ENCODE peak calls at places on chromosomes 2 and 18, in six cellular contexts. One of them, this sample, is unnamed.

GRCh38 chr2:239607795-239608171 is 207.0 kb upstream of the HDAC4 start:
- DNase-seq in tibial artery: no peak
- DNase-seq in cardiac fibroblast: no peak
- DNase-seq in spleen: peak
- DNase-seq in astrocyte: no peak
- DNase-seq in H7: peak
- DNase-seq in this sample: no peak

GRCh38 chr2:127081826-127082633 is 24.9 kb downstream of the BIN1 start:
- DNase-seq in astrocyte: no peak
- DNase-seq in spleen: peak
- DNase-seq in tibial artery: no peak
- DNase-seq in cardiac fibroblast: no peak
- DNase-seq in H7: peak
- DNase-seq in this sample: peak

GRCh38 chr18:61898576-61899205 is 5.9 kb upstream of the RNF152 start:
- DNase-seq in cardiac fibroblast: no peak
- DNase-seq in astrocyte: no peak
- DNase-seq in spleen: no peak
- DNase-seq in tibial artery: no peak
- DNase-seq in H7: peak
- DNase-seq in this sample: no peak

GRCh38 chr2:1590611-1591460 is 153.5 kb downstream of the PXDN start:
- DNase-seq in tibial artery: no peak
- DNase-seq in cardiac fibroblast: peak
- DNase-seq in astrocyte: no peak
- DNase-seq in H7: peak
- DNase-seq in spleen: no peak
- DNase-seq in this sample: no peak

GRCh38 chr2:23588788-23589187 is 203.8 kb downstream of the KLHL29 start:
- DNase-seq in H7: peak
- DNase-seq in tibial artery: no peak
- DNase-seq in spleen: peak
- DNase-seq in cardiac fibroblast: no peak
- DNase-seq in astrocyte: no peak
- DNase-seq in this sample: no peak

GRCh38 chr2:126653102-126653501 is 2.9 kb upstream of the GYPC start:
- DNase-seq in H7: no peak
- DNase-seq in tibial artery: no peak
- DNase-seq in cardiac fibroblast: no peak
- DNase-seq in astrocyte: no peak
- DNase-seq in spleen: no peak
- DNase-seq in this sample: no peak

GRCh38 chr2:8544168-8544785 is 137.6 kb upstream of the ID2 start:
- DNase-seq in H7: no peak
- DNase-seq in spleen: no peak
- DNase-seq in astrocyte: no peak
- DNase-seq in tibial artery: no peak
- DNase-seq in cardiac fibroblast: no peak
- DNase-seq in this sample: no peak

GRCh38 chr18:45856526-45856925 is 31.1 kb downstream of the SIGLEC15 start:
- DNase-seq in tibial artery: no peak
- DNase-seq in astrocyte: peak
- DNase-seq in cardiac fibroblast: peak
- DNase-seq in spleen: no peak
- DNase-seq in H7: no peak
- DNase-seq in this sample: no peak

GRCh38 chr2:189152476-189152875 is 27.1 kb downstream of the COL5A2 start:
- DNase-seq in H7: no peak
- DNase-seq in tibial artery: no peak
- DNase-seq in spleen: no peak
- DNase-seq in astrocyte: no peak
- DNase-seq in cardiac fibroblast: no peak
- DNase-seq in this sample: no peak

GRCh38 chr2:239288237-239288636 is 112.6 kb downstream of the HDAC4 start:
- DNase-seq in astrocyte: no peak
- DNase-seq in H7: no peak
- DNase-seq in tibial artery: no peak
- DNase-seq in cardiac fibroblast: no peak
- DNase-seq in spleen: no peak
- DNase-seq in this sample: no peak

GRCh38 chr2:54897420-54898310 is 152.6 kb downstream of the RTN4 start:
- DNase-seq in spleen: no peak
- DNase-seq in tibial artery: no peak
- DNase-seq in H7: no peak
- DNase-seq in astrocyte: no peak
- DNase-seq in cardiac fibroblast: no peak
- DNase-seq in this sample: peak

GRCh38 chr18:10508546-10508945 is 17.3 kb upstream of the NAPG start:
- DNase-seq in H7: no peak
- DNase-seq in spleen: no peak
- DNase-seq in cardiac fibroblast: peak
- DNase-seq in tibial artery: no peak
- DNase-seq in astrocyte: no peak
- DNase-seq in this sample: no peak

GRCh38 chr2:98912221-98912851 is 23.7 kb downstream of the CRACDL start:
- DNase-seq in astrocyte: peak
- DNase-seq in cardiac fibroblast: peak
- DNase-seq in spleen: peak
- DNase-seq in H7: no peak
- DNase-seq in tibial artery: no peak
- DNase-seq in this sample: no peak

GRCh38 chr2:31969178-31969577 is 41.6 kb downstream of the MEMO1 start:
- DNase-seq in tibial artery: no peak
- DNase-seq in cardiac fibroblast: no peak
- DNase-seq in spleen: no peak
- DNase-seq in astrocyte: no peak
- DNase-seq in H7: no peak
- DNase-seq in this sample: no peak

GRCh38 chr2:170771049-170771937 is 1.1 kb downstream of the ERICH2 start:
- DNase-seq in astrocyte: peak
- DNase-seq in cardiac fibroblast: no peak
- DNase-seq in H7: no peak
- DNase-seq in spleen: peak
- DNase-seq in tibial artery: no peak
- DNase-seq in this sample: peak

GRCh38 chr18:69397096-69397495 is 3.6 kb upstream of the DOK6 start:
- DNase-seq in cardiac fibroblast: peak
- DNase-seq in tibial artery: no peak
- DNase-seq in astrocyte: peak
- DNase-seq in H7: peak
- DNase-seq in spleen: no peak
- DNase-seq in this sample: no peak

GRCh38 chr2:214604861-214605260 is 194.0 kb downstream of the VWC2L start:
- DNase-seq in astrocyte: peak
- DNase-seq in cardiac fibroblast: peak
- DNase-seq in spleen: no peak
- DNase-seq in H7: no peak
- DNase-seq in tibial artery: no peak
- DNase-seq in this sample: no peak

GRCh38 chr2:28639092-28639691 is 112.4 kb upstream of the PPP1CB start:
- DNase-seq in H7: no peak
- DNase-seq in cardiac fibroblast: no peak
- DNase-seq in tibial artery: no peak
- DNase-seq in spleen: no peak
- DNase-seq in astrocyte: no peak
- DNase-seq in this sample: no peak

GRCh38 chr2:191228861-191229260 is 16.3 kb upstream of the MYO1B start:
- DNase-seq in H7: no peak
- DNase-seq in spleen: no peak
- DNase-seq in astrocyte: no peak
- DNase-seq in tibial artery: no peak
- DNase-seq in cardiac fibroblast: no peak
- DNase-seq in this sample: no peak

GRCh38 chr2:235495373-235496238 is 1.8 kb downstream of the AGAP1 start:
- DNase-seq in H7: no peak
- DNase-seq in spleen: no peak
- DNase-seq in astrocyte: no peak
- DNase-seq in tibial artery: no peak
- DNase-seq in cardiac fibroblast: no peak
- DNase-seq in this sample: no peak

GRCh38 chr18:57210711-57211411 is 64.0 kb downstream of the BOD1L2 start:
- DNase-seq in tibial artery: no peak
- DNase-seq in spleen: no peak
- DNase-seq in astrocyte: no peak
- DNase-seq in H7: no peak
- DNase-seq in cardiac fibroblast: no peak
- DNase-seq in this sample: no peak

GRCh38 chr18:24009651-24010333 is 4.8 kb upstream of the TTC39C start:
- DNase-seq in astrocyte: no peak
- DNase-seq in spleen: no peak
- DNase-seq in tibial artery: no peak
- DNase-seq in H7: no peak
- DNase-seq in cardiac fibroblast: no peak
- DNase-seq in this sample: peak

GRCh38 chr18:48818329-48819254 is 132.2 kb downstream of the SMAD7 start:
- DNase-seq in astrocyte: no peak
- DNase-seq in H7: no peak
- DNase-seq in cardiac fibroblast: no peak
- DNase-seq in tibial artery: peak
- DNase-seq in spleen: peak
- DNase-seq in this sample: no peak

GRCh38 chr2:209145941-209146681 is 277.7 kb upstream of the MAP2 start:
- DNase-seq in cardiac fibroblast: no peak
- DNase-seq in H7: peak
- DNase-seq in tibial artery: no peak
- DNase-seq in astrocyte: no peak
- DNase-seq in spleen: no peak
- DNase-seq in this sample: no peak

GRCh38 chr2:172438064-172438421 is 10.7 kb downstream of the ITGA6 start:
- DNase-seq in tibial artery: no peak
- DNase-seq in spleen: no peak
- DNase-seq in H7: no peak
- DNase-seq in astrocyte: no peak
- DNase-seq in cardiac fibroblast: no peak
- DNase-seq in this sample: no peak

GRCh38 chr2:28915939-28916338 is 21.5 kb downstream of the WDR43 start:
- DNase-seq in tibial artery: no peak
- DNase-seq in spleen: no peak
- DNase-seq in H7: no peak
- DNase-seq in cardiac fibroblast: peak
- DNase-seq in astrocyte: no peak
- DNase-seq in this sample: no peak

GRCh38 chr2:174593041-174593440 is 4.6 kb downstream of the WIPF1 start:
- DNase-seq in astrocyte: no peak
- DNase-seq in cardiac fibroblast: no peak
- DNase-seq in H7: no peak
- DNase-seq in tibial artery: no peak
- DNase-seq in spleen: no peak
- DNase-seq in this sample: no peak

GRCh38 chr2:174593574-174594203 is 3.9 kb downstream of the WIPF1 start:
- DNase-seq in tibial artery: no peak
- DNase-seq in H7: no peak
- DNase-seq in cardiac fibroblast: peak
- DNase-seq in spleen: no peak
- DNase-seq in astrocyte: peak
- DNase-seq in this sample: peak

GRCh38 chr2:174595415-174595814 is 2.2 kb downstream of the WIPF1 start:
- DNase-seq in H7: no peak
- DNase-seq in cardiac fibroblast: no peak
- DNase-seq in spleen: no peak
- DNase-seq in tibial artery: no peak
- DNase-seq in astrocyte: no peak
- DNase-seq in this sample: no peak

GRCh38 chr2:174595904-174596397 is 1.7 kb downstream of the WIPF1 start:
- DNase-seq in tibial artery: no peak
- DNase-seq in cardiac fibroblast: no peak
- DNase-seq in H7: no peak
- DNase-seq in astrocyte: peak
- DNase-seq in spleen: no peak
- DNase-seq in this sample: no peak

DNA sequence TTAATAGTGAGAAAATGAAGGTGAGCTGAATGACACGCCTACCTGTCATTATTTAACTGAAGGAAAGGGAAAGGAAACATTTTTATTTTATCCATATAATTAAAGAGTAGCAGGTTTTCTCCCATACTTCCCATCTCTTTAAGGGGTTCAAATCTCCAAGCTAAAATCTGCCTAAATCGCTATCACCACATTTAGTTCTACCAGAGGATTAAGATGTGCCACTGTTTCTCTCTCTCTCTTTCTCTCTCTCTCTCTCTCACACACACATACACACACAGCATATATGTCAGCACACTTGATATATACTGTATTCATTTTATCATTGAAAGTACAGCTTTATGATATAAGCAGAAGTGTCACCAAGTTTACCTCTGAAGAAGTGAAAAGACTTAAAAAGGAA is 3.2 kb downstream of the WIPF1 start:
- DNase-seq in cardiac fibroblast: no peak
- DNase-seq in tibial artery: no peak
- DNase-seq in astrocyte: no peak
- DNase-seq in spleen: no peak
- DNase-seq in H7: no peak
- DNase-seq in this sample: no peak
- H3K4me3 ChIP-seq in cardiac fibroblast: no peak
- H3K4me3 ChIP-seq in tibial artery: no peak
- H3K4me3 ChIP-seq in astrocyte: no peak
- H3K4me3 ChIP-seq in spleen: no peak
- H3K4me3 ChIP-seq in H7: no peak
- H3K4me3 ChIP-seq in this sample: no peak

GRCh38 chr18:55420665-55420964 is 167.4 kb downstream of the TCF4 start:
- DNase-seq in cardiac fibroblast: no peak
- DNase-seq in spleen: no peak
- DNase-seq in astrocyte: no peak
- DNase-seq in tibial artery: no peak
- DNase-seq in H7: no peak
- DNase-seq in this sample: no peak
- H3K4me3 ChIP-seq in cardiac fibroblast: no peak
- H3K4me3 ChIP-seq in spleen: no peak
- H3K4me3 ChIP-seq in astrocyte: peak
- H3K4me3 ChIP-seq in tibial artery: no peak
- H3K4me3 ChIP-seq in H7: no peak
- H3K4me3 ChIP-seq in this sample: no peak

GRCh38 chr2:33859191-33859590 is 260.1 kb upstream of the FAM98A start:
- DNase-seq in cardiac fibroblast: no peak
- DNase-seq in H7: no peak
- DNase-seq in spleen: no peak
- DNase-seq in astrocyte: no peak
- DNase-seq in tibial artery: no peak
- DNase-seq in this sample: no peak

GRCh38 chr2:33859791-33860461 is 260.8 kb upstream of the FAM98A start:
- DNase-seq in spleen: no peak
- DNase-seq in tibial artery: no peak
- DNase-seq in astrocyte: peak
- DNase-seq in H7: no peak
- DNase-seq in cardiac fibroblast: no peak
- DNase-seq in this sample: peak
- H3K4me3 ChIP-seq in spleen: no peak
- H3K4me3 ChIP-seq in tibial artery: no peak
- H3K4me3 ChIP-seq in astrocyte: no peak
- H3K4me3 ChIP-seq in H7: no peak
- H3K4me3 ChIP-seq in cardiac fibroblast: no peak
- H3K4me3 ChIP-seq in this sample: no peak

DNA sequence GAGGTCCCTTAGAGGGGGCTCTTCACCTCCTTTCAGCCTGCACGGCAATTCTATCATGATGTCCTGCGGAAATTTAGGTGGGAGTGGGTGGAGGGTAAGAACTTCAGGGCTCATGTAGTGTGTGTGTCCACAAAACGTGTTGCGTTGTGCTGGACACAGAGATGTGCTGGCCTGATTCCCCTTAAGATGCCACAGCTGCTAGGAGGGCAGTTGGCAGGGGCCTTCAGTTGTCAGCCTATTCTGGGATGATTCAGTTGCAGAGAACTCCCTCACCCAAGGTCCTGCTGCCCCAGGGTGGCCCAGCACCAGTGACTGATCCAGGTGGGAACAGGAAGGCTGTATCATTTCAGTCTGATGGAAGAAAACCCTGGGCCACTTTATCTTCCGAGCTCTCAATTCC is 1.0 kb upstream of the HJURP start:
- DNase-seq in cardiac fibroblast: no peak
- DNase-seq in spleen: no peak
- DNase-seq in H7: no peak
- DNase-seq in astrocyte: no peak
- DNase-seq in tibial artery: no peak
- DNase-seq in this sample: no peak
- H3K4me3 ChIP-seq in cardiac fibroblast: no peak
- H3K4me3 ChIP-seq in spleen: no peak
- H3K4me3 ChIP-seq in H7: no peak
- H3K4me3 ChIP-seq in astrocyte: no peak
- H3K4me3 ChIP-seq in tibial artery: no peak
- H3K4me3 ChIP-seq in this sample: no peak

This sample was measured in Jurkat, Clone E6-1.